ENCODE peak calls at places on chromosome 20, in eight cellular contexts. J, G, N, Z, E, R, Y and O are unnamed samples.

GRCh38 chr20:20417891-20418676 is 50.2 kb downstream of the INSM1 start:
- DNase-seq in G (no peak), E (no peak), Z (no peak), R (no peak), Y (no peak), N (no peak), J (no peak), O (no peak)

GRCh38 chr20:46433051-46433450 is 26.6 kb upstream of the ELMO2 start:
- DNase-seq in J (no peak), G (no peak), Z (no peak), N (no peak), Y (no peak), R (no peak), E (no peak), O (no peak)

GRCh38 chr20:23244207-23244915 is 106.2 kb upstream of the NXT1 start:
- DNase-seq in G (no peak), N (no peak), R (no peak), Y (no peak), E (no peak), Z (peak), J (no peak), O (no peak)

GRCh38 chr20:15012551-15012950 is 675.1 kb upstream of the FLRT3 start:
- DNase-seq in N (no peak), J (no peak), Y (peak), G (no peak), R (no peak), Z (no peak), E (no peak), O (no peak)

GRCh38 chr20:31835977-31836852 is 9.2 kb downstream of the FOXS1 start:
- DNase-seq in N (peak), E (no peak), Z (peak), J (no peak), Y (no peak), G (peak), R (peak), O (peak)

GRCh38 chr20:37474386-37474785 is 46.7 kb upstream of the NNAT start:
- DNase-seq in Y (no peak), E (no peak), N (no peak), R (no peak), J (no peak), G (no peak), Z (no peak), O (peak)

GRCh38 chr20:20369353-20370086 is 1.6 kb downstream of the INSM1 start:
- DNase-seq in R (no peak), N (peak), Z (no peak), J (no peak), E (no peak), G (no peak), Y (peak), O (peak)

GRCh38 chr20:25148181-25148981 is 47.1 kb upstream of the ENTPD6 start:
- DNase-seq in Z (peak), Y (no peak), G (peak), R (peak), J (no peak), E (peak), N (no peak), O (peak)

GRCh38 chr20:32123088-32123487 is 13.6 kb downstream of the TM9SF4 start:
- DNase-seq in Z (no peak), R (no peak), G (no peak), Y (no peak), E (no peak), J (no peak), N (no peak), O (no peak)

GRCh38 chr20:14337400-14338171 is at the start of gene FLRT3:
- DNase-seq in J (peak), N (peak), Z (peak), E (peak), Y (peak), G (peak), R (peak), O (peak)

GRCh38 chr20:61115627-61116026 is 136.4 kb upstream of the CDH4 start:
- DNase-seq in G (no peak), N (no peak), R (no peak), Z (no peak), E (no peak), J (no peak), Y (no peak), O (no peak)

GRCh38 chr20:46270977-46271744 is 37.1 kb downstream of the CDH22 start:
- DNase-seq in Z (no peak), R (no peak), N (no peak), E (no peak), J (no peak), G (no peak), Y (no peak), O (no peak)

GRCh38 chr20:51884561-51884960 is 82.2 kb upstream of the SALL4 start:
- DNase-seq in Z (peak), E (no peak), J (no peak), R (no peak), G (peak), Y (no peak), N (no peak), O (no peak)

GRCh38 chr20:3405696-3406358 is 1.6 kb downstream of the DNAAF9 start:
- DNase-seq in Z (no peak), N (no peak), E (no peak), J (no peak), G (no peak), R (no peak), Y (no peak), O (peak)

GRCh38 chr20:14384820-14385740 is 47.7 kb upstream of the FLRT3 start:
- DNase-seq in N (no peak), J (no peak), Z (no peak), Y (no peak), E (no peak), R (no peak), G (no peak), O (no peak)

GRCh38 chr20:61061981-61062380 is 190.1 kb upstream of the CDH4 start:
- DNase-seq in J (no peak), Z (no peak), Y (no peak), G (no peak), R (no peak), N (no peak), E (no peak), O (no peak)

GRCh38 chr20:17841751-17842191 is 126.8 kb downstream of the SNX5 start:
- DNase-seq in R (peak), J (no peak), N (no peak), G (peak), Z (peak), Y (no peak), E (no peak), O (no peak)

GRCh38 chr20:208937-209566 is 18.0 kb upstream of the DEFB129 start:
- DNase-seq in R (peak), N (no peak), Y (no peak), E (no peak), Z (peak), G (peak), J (peak), O (no peak)

GRCh38 chr20:34473262-34473883 is 42.8 kb upstream of the DYNLRB1 start:
- DNase-seq in E (peak), N (no peak), J (no peak), Z (peak), R (peak), Y (peak), G (peak), O (peak)

GRCh38 chr20:33079267-33079666 is at the start of gene BPIFB4:
- DNase-seq in J (no peak), N (no peak), Z (peak), G (peak), R (no peak), Y (no peak), E (no peak), O (no peak)

GRCh38 chr20:45300961-45301360 is 5.7 kb upstream of the RBPJL start:
- DNase-seq in Y (peak), N (no peak), E (no peak), G (peak), Z (no peak), J (no peak), R (no peak), O (peak)

GRCh38 chr20:58717278-58718091 is 24.9 kb downstream of the NPEPL1 start:
- DNase-seq in Y (no peak), N (peak), R (no peak), G (no peak), Z (no peak), J (no peak), E (no peak), O (no peak)

GRCh38 chr20:61313396-61313795 is 61.3 kb downstream of the CDH4 start:
- DNase-seq in G (no peak), N (no peak), E (no peak), J (no peak), Z (no peak), Y (no peak), R (no peak), O (no peak)

GRCh38 chr20:50260480-50261221 is 70.0 kb downstream of the CEBPB start:
- DNase-seq in G (no peak), E (no peak), Y (no peak), N (no peak), J (no peak), Z (no peak), R (no peak), O (no peak)

GRCh38 chr20:45406260-45407066 is 1.6 kb upstream of the DBNDD2 start:
- DNase-seq in N (peak), Z (peak), E (peak), G (peak), Y (peak), R (peak), J (no peak), O (peak)

GRCh38 chr20:47789081-47789998 is 4.1 kb upstream of the SULF2 start:
- DNase-seq in N (no peak), Z (peak), J (no peak), E (no peak), R (no peak), G (peak), Y (peak), O (no peak)

GRCh38 chr20:49310695-49311094 is 32.8 kb upstream of the ZNFX1 start:
- DNase-seq in G (peak), R (no peak), N (no peak), Z (no peak), E (no peak), J (no peak), Y (no peak), O (no peak)

GRCh38 chr20:61865353-61865752 is 200.3 kb downstream of the TAF4 start:
- DNase-seq in R (no peak), Y (no peak), E (no peak), N (no peak), Z (no peak), G (no peak), J (no peak), O (no peak)

GRCh38 chr20:32278199-32278643 is 770 bp downstream of the KIF3B start:
- DNase-seq in E (no peak), Z (no peak), R (no peak), J (no peak), G (peak), Y (no peak), N (no peak), O (no peak)

GRCh38 chr20:17407550-17407949 is 123.6 kb downstream of the BFSP1 start:
- DNase-seq in Y (no peak), E (no peak), R (no peak), N (no peak), G (no peak), J (no peak), Z (no peak), O (no peak)

GRCh38 chr20:51340451-51340840 is 202.1 kb downstream of the NFATC2 start:
- DNase-seq in N (no peak), E (no peak), Z (no peak), Y (no peak), R (no peak), G (no peak), J (no peak), O (no peak)

GRCh38 chr20:40803381-40803780 is 114.3 kb upstream of the MAFB start:
- DNase-seq in N (no peak), J (no peak), Z (no peak), R (no peak), E (no peak), Y (no peak), G (no peak), O (no peak)

GRCh38 chr20:38861071-38861401 is 55.5 kb downstream of the PPP1R16B start:
- DNase-seq in R (no peak), Z (no peak), N (no peak), Y (no peak), J (no peak), E (no peak), G (no peak), O (no peak)

GRCh38 chr20:44702776-44703175 is 12.4 kb upstream of the CCN5 start:
- DNase-seq in N (peak), G (peak), J (no peak), E (no peak), Z (peak), Y (peak), R (peak), O (no peak)

GRCh38 chr20:14334306-14334930 is 3.0 kb downstream of the FLRT3 start:
- DNase-seq in N (no peak), R (no peak), E (no peak), G (peak), J (no peak), Y (peak), Z (peak), O (peak)

GRCh38 chr20:40687384-40688128 is 1.5 kb downstream of the MAFB start:
- DNase-seq in E (no peak), Y (peak), Z (peak), G (peak), R (peak), J (no peak), N (peak), O (peak)

GRCh38 chr20:22924949-22925612 is 110.0 kb upstream of the SSTR4 start:
- DNase-seq in Z (no peak), R (peak), J (no peak), N (no peak), G (no peak), Y (no peak), E (no peak), O (no peak)

GRCh38 chr20:10209091-10209490 is 9.5 kb upstream of the SNAP25 start:
- DNase-seq in N (no peak), G (peak), E (no peak), Y (no peak), R (no peak), J (no peak), Z (peak), O (no peak)

GRCh38 chr20:63446174-63447024 is 26.1 kb downstream of the KCNQ2 start:
- DNase-seq in Y (no peak), R (no peak), N (no peak), E (no peak), G (no peak), Z (no peak), J (no peak), O (no peak)

GRCh38 chr20:63449025-63449424 is 23.4 kb downstream of the KCNQ2 start:
- DNase-seq in J (no peak), E (no peak), N (no peak), Y (no peak), Z (no peak), R (no peak), G (no peak), O (no peak)

GRCh38 chr20:63447345-63447744 is 25.1 kb downstream of the KCNQ2 start:
- DNase-seq in Y (no peak), N (no peak), Z (no peak), E (no peak), G (no peak), J (no peak), R (no peak), O (no peak)

GRCh38 chr20:63449796-63450730 is 22.4 kb downstream of the KCNQ2 start:
- DNase-seq in N (no peak), Y (no peak), E (no peak), J (no peak), G (no peak), R (no peak), Z (no peak), O (no peak)

DNA sequence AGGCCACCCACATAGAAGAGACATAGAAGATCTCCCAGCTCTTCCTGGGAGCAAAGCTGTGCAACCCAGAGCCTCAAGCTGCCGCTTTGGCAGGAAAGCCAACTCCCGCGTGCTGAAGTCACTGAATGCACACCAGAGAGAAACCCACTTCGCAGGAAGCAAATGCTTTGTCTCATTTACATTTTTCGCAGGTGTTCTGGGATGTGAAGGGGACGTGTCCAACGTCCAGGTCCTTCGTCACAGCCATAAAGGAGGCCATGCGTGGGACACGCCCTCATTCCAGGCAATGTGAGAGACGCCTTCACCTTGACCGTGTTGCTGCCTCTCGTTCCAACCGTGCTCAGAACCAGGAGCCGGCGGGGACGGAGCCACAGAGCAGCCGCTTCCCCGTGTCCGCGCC is 24.4 kb downstream of the KCNQ2 start:
- DNase-seq in Y (no peak), J (no peak), Z (no peak), G (no peak), R (no peak), N (no peak), E (no peak), O (no peak)
- TF ChIP-seq CTCF in Y (no peak), J (no peak), Z (no peak), G (no peak), R (no peak), N (no peak), E (no peak), O (no peak)

GRCh38 chr20:62893700-62894099 is 32.1 kb upstream of the TCFL5 start:
- DNase-seq in R (no peak), G (no peak), Y (no peak), J (no peak), N (peak), E (no peak), Z (no peak), O (no peak)
- TF ChIP-seq CTCF in R (no peak), G (no peak), Y (no peak), J (no peak), N (no peak), E (no peak), Z (peak), O (no peak)

GRCh38 chr20:9068232-9068781 is 580 bp upstream of the PLCB4 start:
- DNase-seq in R (peak), G (peak), E (no peak), N (peak), Z (peak), Y (peak), J (no peak), O (peak)
- TF ChIP-seq CTCF in R (no peak), G (no peak), E (no peak), N (no peak), Z (no peak), Y (no peak), J (no peak), O (no peak)

DNA sequence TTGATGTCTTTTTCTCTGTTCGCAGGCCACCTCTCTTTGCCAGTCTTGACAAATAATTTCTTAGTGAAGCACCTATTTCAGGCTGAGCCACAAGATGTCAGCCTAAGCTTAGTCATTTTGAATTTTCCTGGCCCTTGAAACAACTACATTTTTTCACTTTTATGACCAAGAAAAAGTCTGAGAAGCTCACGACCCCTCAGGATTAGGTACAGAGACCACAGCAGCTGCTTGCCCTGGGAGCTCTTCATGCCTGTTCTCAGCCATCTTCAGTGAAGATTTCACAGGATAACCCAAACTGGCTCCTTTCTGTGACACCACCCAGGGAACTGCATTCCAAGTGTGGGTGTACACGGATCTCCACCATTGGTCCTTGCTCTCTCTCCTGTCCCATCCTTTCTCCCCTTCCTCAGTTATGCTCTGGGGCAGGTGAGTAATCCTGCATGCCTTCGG is 38.4 kb upstream of the SPTLC3 start:
- DNase-seq in Z (peak), Y (peak), R (peak), E (no peak), J (peak), N (no peak), G (peak), O (peak)
- TF ChIP-seq CTCF in Z (peak), Y (peak), R (peak), E (no peak), J (peak), N (peak), G (peak), O (peak)

GRCh38 chr20:4947817-4948559 is 53.3 kb downstream of the SLC23A2 start:
- DNase-seq in J (no peak), Y (no peak), R (no peak), G (no peak), Z (peak), N (no peak), E (no peak), O (no peak)

GRCh38 chr20:4951299-4951698 is 50.0 kb downstream of the SLC23A2 start:
- DNase-seq in G (peak), N (no peak), Y (no peak), J (no peak), E (no peak), Z (peak), R (peak), O (no peak)

GRCh38 chr20:4950437-4950836 is 50.9 kb downstream of the SLC23A2 start:
- DNase-seq in R (no peak), J (no peak), G (no peak), N (no peak), E (no peak), Y (no peak), Z (no peak), O (no peak)

GRCh38 chr20:4950841-4951240 is 50.5 kb downstream of the SLC23A2 start:
- DNase-seq in N (no peak), R (no peak), J (no peak), G (no peak), E (no peak), Z (no peak), Y (no peak), O (no peak)

DNA sequence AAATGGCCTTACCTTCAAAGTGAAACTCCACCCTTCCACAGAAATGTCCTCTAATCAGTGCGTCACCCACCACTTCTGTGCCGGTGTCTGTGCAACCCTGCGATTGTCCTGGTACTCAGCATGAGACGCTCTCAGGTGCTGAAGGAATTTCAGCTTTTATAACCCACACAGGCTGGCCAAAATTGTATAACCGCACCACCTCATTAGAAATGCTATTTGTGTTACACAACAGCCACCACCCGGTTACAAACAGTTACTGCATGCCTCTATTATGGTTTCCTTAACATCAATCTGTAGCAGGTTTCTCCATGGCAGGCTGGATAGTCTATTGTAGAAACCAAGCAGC is 51.5 kb downstream of the SLC23A2 start:
- DNase-seq in Y (no peak), G (peak), N (no peak), Z (peak), R (no peak), E (no peak), J (peak), O (peak)
- TF ChIP-seq CTCF in Y (peak), G (peak), N (peak), Z (peak), R (peak), E (no peak), J (peak), O (peak)

DNA sequence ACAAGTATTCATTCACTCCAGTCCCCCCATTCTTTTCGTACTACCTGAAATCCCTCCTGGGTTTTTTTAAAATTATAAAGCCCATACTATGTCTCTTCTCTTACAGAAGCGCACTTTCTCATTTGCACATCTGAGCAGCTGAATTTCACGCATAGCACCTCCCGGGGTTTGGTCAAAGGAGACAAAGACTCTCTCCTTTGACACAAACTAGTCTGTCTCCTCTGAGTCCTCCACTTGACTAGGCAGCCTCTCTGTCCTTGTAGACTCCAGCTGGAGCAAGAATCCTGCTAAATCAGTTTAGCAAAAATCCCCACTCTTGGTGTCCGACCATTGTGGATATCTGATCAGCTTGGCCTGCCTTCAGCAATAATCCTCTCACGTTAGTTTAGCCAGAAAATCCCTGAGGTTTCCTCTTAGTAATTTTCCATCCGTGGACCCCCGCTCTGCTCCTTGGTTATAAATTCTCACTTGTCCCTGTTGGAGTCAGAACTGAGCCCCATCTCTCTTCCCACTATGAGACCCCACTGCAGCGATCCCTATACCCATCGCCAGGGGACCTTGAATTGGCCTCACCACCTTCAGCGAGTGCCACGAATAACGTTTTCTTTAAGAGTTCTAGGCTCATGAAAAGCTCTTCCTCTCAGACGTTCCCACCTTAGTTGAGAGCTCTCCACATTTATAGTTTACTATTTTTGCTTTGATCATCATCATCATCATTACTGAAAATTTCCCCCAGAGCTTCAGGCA is 29.0 kb downstream of the PDYN start:
- DNase-seq in J (no peak), G (no peak), R (no peak), E (no peak), N (no peak), Y (peak), Z (no peak), O (no peak)
- TF ChIP-seq CTCF in J (no peak), G (no peak), R (no peak), E (no peak), N (no peak), Y (no peak), Z (peak), O (no peak)

GRCh38 chr20:36460648-36461599 is 80.4 kb upstream of the MYL9 start:
- DNase-seq in E (peak), J (peak), Z (peak), N (peak), Y (peak), G (peak), R (peak), O (peak)
- TF ChIP-seq CTCF in E (no peak), J (no peak), Z (no peak), N (no peak), Y (no peak), G (no peak), R (no peak), O (peak)